ENCODE peak calls at places on chromosomes 3 and 15, in ten cellular contexts. One of them, this sample, is unnamed.

GRCh38 chr3:118380576-118380975 is 654.1 kb downstream of the IGSF11 start:
- DNase-seq in A549: no peak
- DNase-seq in SK-N-SH: no peak
- DNase-seq in H1: no peak
- DNase-seq in suprapubic skin: no peak
- DNase-seq in transverse colon: no peak
- DNase-seq in stomach: no peak
- DNase-seq in upper lobe of left lung: no peak
- DNase-seq in ovary: no peak
- DNase-seq in tibial nerve: no peak
- DNase-seq in this sample: no peak

GRCh38 chr15:52422001-52422400 is 106.7 kb downstream of the MYO5A start:
- DNase-seq in tibial nerve: no peak
- DNase-seq in H1: no peak
- DNase-seq in SK-N-SH: no peak
- DNase-seq in transverse colon: no peak
- DNase-seq in upper lobe of left lung: no peak
- DNase-seq in suprapubic skin: no peak
- DNase-seq in stomach: no peak
- DNase-seq in ovary: no peak
- DNase-seq in A549: no peak
- DNase-seq in this sample: no peak

GRCh38 chr3:117751691-117752090 is 1042.1 kb downstream of the TUSC7 start:
- DNase-seq in ovary: no peak
- DNase-seq in SK-N-SH: no peak
- DNase-seq in H1: no peak
- DNase-seq in stomach: no peak
- DNase-seq in upper lobe of left lung: no peak
- DNase-seq in transverse colon: no peak
- DNase-seq in A549: no peak
- DNase-seq in tibial nerve: no peak
- DNase-seq in suprapubic skin: no peak
- DNase-seq in this sample: no peak

GRCh38 chr3:13497386-13497785 is 17.3 kb downstream of the HDAC11 start:
- DNase-seq in stomach: no peak
- DNase-seq in H1: no peak
- DNase-seq in SK-N-SH: no peak
- DNase-seq in tibial nerve: no peak
- DNase-seq in A549: no peak
- DNase-seq in upper lobe of left lung: no peak
- DNase-seq in suprapubic skin: peak; percentile 36
- DNase-seq in transverse colon: no peak
- DNase-seq in ovary: no peak
- DNase-seq in this sample: no peak

GRCh38 chr15:29978411-29979382 is 104.1 kb upstream of the GOLGA8J start:
- DNase-seq in ovary: no peak
- DNase-seq in upper lobe of left lung: no peak
- DNase-seq in transverse colon: no peak
- DNase-seq in H1: no peak
- DNase-seq in SK-N-SH: no peak
- DNase-seq in A549: no peak
- DNase-seq in tibial nerve: no peak
- DNase-seq in stomach: no peak
- DNase-seq in suprapubic skin: no peak
- DNase-seq in this sample: no peak

GRCh38 chr3:28972921-28973320 is 307.9 kb upstream of the RBMS3 start:
- DNase-seq in SK-N-SH: no peak
- DNase-seq in A549: no peak
- DNase-seq in suprapubic skin: no peak
- DNase-seq in stomach: no peak
- DNase-seq in H1: no peak
- DNase-seq in upper lobe of left lung: no peak
- DNase-seq in tibial nerve: no peak
- DNase-seq in transverse colon: no peak
- DNase-seq in ovary: no peak
- DNase-seq in this sample: no peak

GRCh38 chr3:99108508-99108907 is 207.0 kb upstream of the DCBLD2 start:
- DNase-seq in A549: no peak
- DNase-seq in transverse colon: no peak
- DNase-seq in ovary: no peak
- DNase-seq in H1: no peak
- DNase-seq in SK-N-SH: no peak
- DNase-seq in suprapubic skin: no peak
- DNase-seq in tibial nerve: peak; percentile 16
- DNase-seq in upper lobe of left lung: no peak
- DNase-seq in stomach: no peak
- DNase-seq in this sample: no peak

GRCh38 chr3:71944482-71944881 is 159.5 kb upstream of the PROK2 start:
- DNase-seq in ovary: no peak
- DNase-seq in tibial nerve: no peak
- DNase-seq in stomach: no peak
- DNase-seq in suprapubic skin: no peak
- DNase-seq in SK-N-SH: no peak
- DNase-seq in transverse colon: no peak
- DNase-seq in upper lobe of left lung: no peak
- DNase-seq in A549: no peak
- DNase-seq in H1: no peak
- DNase-seq in this sample: no peak

GRCh38 chr3:67647390-67647878 is 7.0 kb downstream of the SUCLG2 start:
- DNase-seq in upper lobe of left lung: peak; percentile 83
- DNase-seq in H1: no peak
- DNase-seq in tibial nerve: no peak
- DNase-seq in A549: peak; percentile 77
- DNase-seq in ovary: no peak
- DNase-seq in transverse colon: peak; percentile 46
- DNase-seq in SK-N-SH: no peak
- DNase-seq in stomach: peak; percentile 76
- DNase-seq in suprapubic skin: no peak
- DNase-seq in this sample: peak; percentile 98

GRCh38 chr3:153172796-153173757 is 11.1 kb downstream of the RAP2B start:
- DNase-seq in SK-N-SH: no peak
- DNase-seq in upper lobe of left lung: no peak
- DNase-seq in suprapubic skin: no peak
- DNase-seq in ovary: no peak
- DNase-seq in stomach: no peak
- DNase-seq in transverse colon: no peak
- DNase-seq in tibial nerve: no peak
- DNase-seq in A549: no peak
- DNase-seq in H1: no peak
- DNase-seq in this sample: no peak

GRCh38 chr3:195873971-195874370 is 34.4 kb downstream of the TNK2 start:
- DNase-seq in A549: no peak
- DNase-seq in suprapubic skin: no peak
- DNase-seq in stomach: peak; percentile 43
- DNase-seq in H1: no peak
- DNase-seq in upper lobe of left lung: peak; percentile 36
- DNase-seq in ovary: no peak
- DNase-seq in tibial nerve: no peak
- DNase-seq in transverse colon: no peak
- DNase-seq in SK-N-SH: no peak
- DNase-seq in this sample: no peak
- TF ChIP-seq EP300 in A549: no peak
- TF ChIP-seq EP300 in suprapubic skin: no peak
- TF ChIP-seq EP300 in stomach: no peak
- TF ChIP-seq EP300 in H1: no peak
- TF ChIP-seq EP300 in upper lobe of left lung: no peak
- TF ChIP-seq EP300 in ovary: no peak
- TF ChIP-seq EP300 in tibial nerve: no peak
- TF ChIP-seq EP300 in transverse colon: no peak
- TF ChIP-seq EP300 in SK-N-SH: no peak
- TF ChIP-seq EP300 in this sample: no peak

GRCh38 chr3:10553586-10554235 is 48.3 kb upstream of the ATP2B2 start:
- DNase-seq in suprapubic skin: peak; percentile 35
- DNase-seq in A549: no peak
- DNase-seq in SK-N-SH: no peak
- DNase-seq in stomach: no peak
- DNase-seq in upper lobe of left lung: no peak
- DNase-seq in transverse colon: no peak
- DNase-seq in H1: peak; percentile 56
- DNase-seq in tibial nerve: no peak
- DNase-seq in ovary: no peak
- DNase-seq in this sample: no peak

GRCh38 chr3:10551139-10551538 is 45.8 kb upstream of the ATP2B2 start:
- DNase-seq in A549: no peak
- DNase-seq in H1: peak; percentile 33
- DNase-seq in tibial nerve: no peak
- DNase-seq in ovary: no peak
- DNase-seq in stomach: no peak
- DNase-seq in transverse colon: no peak
- DNase-seq in upper lobe of left lung: no peak
- DNase-seq in SK-N-SH: no peak
- DNase-seq in suprapubic skin: peak; percentile 29
- DNase-seq in this sample: no peak

GRCh38 chr3:10552631-10552943 is 47.2 kb upstream of the ATP2B2 start:
- DNase-seq in suprapubic skin: no peak
- DNase-seq in stomach: no peak
- DNase-seq in transverse colon: no peak
- DNase-seq in H1: peak; percentile 16
- DNase-seq in A549: no peak
- DNase-seq in upper lobe of left lung: no peak
- DNase-seq in SK-N-SH: no peak
- DNase-seq in tibial nerve: no peak
- DNase-seq in ovary: no peak
- DNase-seq in this sample: no peak

GRCh38 chr3:10550705-10551104 is 45.3 kb upstream of the ATP2B2 start:
- DNase-seq in H1: peak; percentile 20
- DNase-seq in tibial nerve: no peak
- DNase-seq in transverse colon: no peak
- DNase-seq in SK-N-SH: no peak
- DNase-seq in upper lobe of left lung: no peak
- DNase-seq in suprapubic skin: peak; percentile 36
- DNase-seq in A549: no peak
- DNase-seq in stomach: no peak
- DNase-seq in ovary: no peak
- DNase-seq in this sample: no peak

DNA sequence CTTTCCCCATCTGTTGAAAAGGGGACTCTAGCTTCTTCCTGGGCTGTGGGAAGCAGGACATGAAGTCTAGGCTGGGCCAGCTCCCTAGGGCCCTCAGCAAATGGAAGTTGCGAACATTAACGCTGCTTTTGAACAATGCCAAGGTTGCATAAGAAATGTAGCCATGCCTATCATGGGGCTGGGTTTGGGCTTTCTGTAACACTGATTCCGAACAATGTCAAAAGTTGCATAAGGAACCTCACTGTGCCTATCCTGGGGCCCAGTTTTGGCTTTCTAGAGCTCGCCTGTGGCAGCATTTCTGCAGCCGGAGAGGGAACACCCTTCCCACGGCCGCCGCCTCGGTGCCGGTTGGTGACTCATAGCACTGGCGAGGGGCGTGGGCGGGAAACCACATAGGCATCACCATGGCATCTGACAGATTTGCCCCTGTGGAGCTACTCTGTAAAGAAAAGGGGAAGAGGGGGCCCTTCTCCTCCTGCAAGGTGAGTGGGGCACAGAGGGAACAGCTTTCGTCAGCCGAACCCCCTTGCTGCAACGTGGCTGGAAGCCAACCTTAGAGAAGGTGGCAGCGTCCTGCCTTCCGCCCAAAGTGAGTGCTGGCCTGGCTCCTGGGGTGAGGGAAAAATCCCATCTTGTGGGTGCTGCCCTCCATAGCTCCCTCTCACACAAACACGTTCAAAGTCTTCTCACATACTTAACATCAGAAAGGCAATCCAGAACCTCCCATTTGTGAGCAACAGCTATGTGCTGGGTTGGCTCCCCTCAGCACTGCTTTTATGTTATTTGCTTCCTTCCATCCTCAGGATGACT is 46.6 kb upstream of the ATP2B2 start:
- DNase-seq in suprapubic skin: peak; percentile 78
- DNase-seq in stomach: no peak
- DNase-seq in tibial nerve: peak; percentile 12
- DNase-seq in SK-N-SH: no peak
- DNase-seq in ovary: no peak
- DNase-seq in H1: peak; percentile 36
- DNase-seq in transverse colon: peak; percentile 12
- DNase-seq in upper lobe of left lung: peak; percentile 28
- DNase-seq in A549: peak; percentile 25
- DNase-seq in this sample: no peak
- TF ChIP-seq EP300 in suprapubic skin: no peak
- TF ChIP-seq EP300 in stomach: no peak
- TF ChIP-seq EP300 in tibial nerve: peak; percentile 46
- TF ChIP-seq EP300 in SK-N-SH: no peak
- TF ChIP-seq EP300 in ovary: no peak
- TF ChIP-seq EP300 in H1: no peak
- TF ChIP-seq EP300 in transverse colon: no peak
- TF ChIP-seq EP300 in upper lobe of left lung: no peak
- TF ChIP-seq EP300 in A549: no peak
- TF ChIP-seq EP300 in this sample: no peak

GRCh38 chr3:149989307-149989706 is 18.6 kb upstream of the PFN2 start:
- DNase-seq in transverse colon: no peak
- DNase-seq in suprapubic skin: no peak
- DNase-seq in ovary: no peak
- DNase-seq in upper lobe of left lung: no peak
- DNase-seq in stomach: no peak
- DNase-seq in SK-N-SH: no peak
- DNase-seq in H1: no peak
- DNase-seq in tibial nerve: no peak
- DNase-seq in A549: no peak
- DNase-seq in this sample: no peak

GRCh38 chr3:149992416-149993058 is 21.8 kb upstream of the PFN2 start:
- DNase-seq in stomach: no peak
- DNase-seq in ovary: no peak
- DNase-seq in transverse colon: no peak
- DNase-seq in suprapubic skin: no peak
- DNase-seq in A549: no peak
- DNase-seq in upper lobe of left lung: no peak
- DNase-seq in tibial nerve: no peak
- DNase-seq in SK-N-SH: no peak
- DNase-seq in H1: peak; percentile 50
- DNase-seq in this sample: no peak

GRCh38 chr3:149990423-149990953 is 19.8 kb upstream of the PFN2 start:
- DNase-seq in SK-N-SH: no peak
- DNase-seq in tibial nerve: no peak
- DNase-seq in stomach: no peak
- DNase-seq in A549: no peak
- DNase-seq in suprapubic skin: no peak
- DNase-seq in ovary: no peak
- DNase-seq in transverse colon: no peak
- DNase-seq in upper lobe of left lung: no peak
- DNase-seq in H1: no peak
- DNase-seq in this sample: no peak
- TF ChIP-seq EP300 in SK-N-SH: no peak
- TF ChIP-seq EP300 in tibial nerve: no peak
- TF ChIP-seq EP300 in stomach: no peak
- TF ChIP-seq EP300 in A549: no peak
- TF ChIP-seq EP300 in suprapubic skin: no peak
- TF ChIP-seq EP300 in ovary: no peak
- TF ChIP-seq EP300 in transverse colon: no peak
- TF ChIP-seq EP300 in upper lobe of left lung: no peak
- TF ChIP-seq EP300 in H1: no peak
- TF ChIP-seq EP300 in this sample: no peak

DNA sequence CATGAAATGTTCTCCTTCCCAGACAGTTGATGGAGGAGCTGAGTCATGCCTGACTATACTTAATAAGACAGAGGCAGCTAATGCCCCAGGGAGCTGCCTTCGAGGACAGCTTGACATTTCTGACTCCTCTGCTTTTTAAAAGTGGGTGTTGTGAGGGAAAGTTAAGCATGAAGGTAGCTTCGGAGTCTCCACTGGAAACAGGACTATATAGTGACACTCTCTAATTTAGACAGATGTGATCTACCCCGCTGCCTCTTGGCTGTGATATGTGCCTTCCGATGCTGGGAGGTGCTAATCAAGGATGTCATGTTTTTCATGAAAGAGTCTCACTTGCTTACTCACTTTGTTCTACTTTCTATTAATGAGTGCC is 72.7 kb downstream of the IL1RAP start:
- DNase-seq in upper lobe of left lung: no peak
- DNase-seq in transverse colon: no peak
- DNase-seq in ovary: no peak
- DNase-seq in tibial nerve: no peak
- DNase-seq in H1: no peak
- DNase-seq in SK-N-SH: no peak
- DNase-seq in suprapubic skin: no peak
- DNase-seq in stomach: no peak
- DNase-seq in A549: peak; percentile 31
- DNase-seq in this sample: no peak
- TF ChIP-seq EP300 in upper lobe of left lung: no peak
- TF ChIP-seq EP300 in transverse colon: no peak
- TF ChIP-seq EP300 in ovary: no peak
- TF ChIP-seq EP300 in tibial nerve: no peak
- TF ChIP-seq EP300 in H1: no peak
- TF ChIP-seq EP300 in SK-N-SH: no peak
- TF ChIP-seq EP300 in suprapubic skin: no peak
- TF ChIP-seq EP300 in stomach: no peak
- TF ChIP-seq EP300 in A549: no peak
- TF ChIP-seq EP300 in this sample: no peak